ENCODE peak calls at places on chromosomes 3 and 15, in four cellular contexts. One of them, this sample, is unnamed.

GRCh38 chr15:72379856-72380255 is 4.0 kb upstream of the HEXA start:
- DNase-seq in CD8-positive, alpha-beta T cell: no peak
- DNase-seq in tibial nerve: no peak
- DNase-seq in gastrocnemius medialis: no peak
- DNase-seq in this sample: no peak

GRCh38 chr3:150775001-150775599 is 12.1 kb upstream of the SIAH2 start:
- DNase-seq in CD8-positive, alpha-beta T cell: no peak
- DNase-seq in tibial nerve: no peak
- DNase-seq in gastrocnemius medialis: no peak
- DNase-seq in this sample: no peak

GRCh38 chr3:3685721-3686120 is 113.5 kb upstream of the LRRN1 start:
- DNase-seq in tibial nerve: no peak
- DNase-seq in gastrocnemius medialis: no peak
- DNase-seq in CD8-positive, alpha-beta T cell: no peak
- DNase-seq in this sample: no peak

GRCh38 chr3:81749285-81749684 is 12.2 kb downstream of the GBE1 start:
- DNase-seq in CD8-positive, alpha-beta T cell: no peak
- DNase-seq in tibial nerve: no peak
- DNase-seq in gastrocnemius medialis: no peak
- DNase-seq in this sample: no peak

GRCh38 chr3:62011667-62012066 is 361.7 kb downstream of the FEZF2 start:
- DNase-seq in tibial nerve: no peak
- DNase-seq in CD8-positive, alpha-beta T cell: no peak
- DNase-seq in gastrocnemius medialis: no peak
- DNase-seq in this sample: no peak

GRCh38 chr3:186417791-186418190 is 55.8 kb upstream of the DGKG start:
- DNase-seq in CD8-positive, alpha-beta T cell: no peak
- DNase-seq in tibial nerve: no peak
- DNase-seq in gastrocnemius medialis: no peak
- DNase-seq in this sample: no peak

GRCh38 chr3:52054689-52055511 is 1.5 kb downstream of the DUSP7 start:
- DNase-seq in gastrocnemius medialis: no peak
- DNase-seq in CD8-positive, alpha-beta T cell: no peak
- DNase-seq in tibial nerve: no peak
- DNase-seq in this sample: no peak

GRCh38 chr15:37764733-37765191 is 169.7 kb upstream of the TMCO5A start:
- DNase-seq in CD8-positive, alpha-beta T cell: no peak
- DNase-seq in gastrocnemius medialis: no peak
- DNase-seq in tibial nerve: peak; percentile 14
- DNase-seq in this sample: no peak

GRCh38 chr15:26632500-26632899 is 140.4 kb downstream of the GABRB3 start:
- DNase-seq in tibial nerve: no peak
- DNase-seq in CD8-positive, alpha-beta T cell: no peak
- DNase-seq in gastrocnemius medialis: no peak
- DNase-seq in this sample: no peak

GRCh38 chr3:42658091-42658770 is 4.7 kb downstream of the ZBTB47 start:
- DNase-seq in gastrocnemius medialis: no peak
- DNase-seq in tibial nerve: no peak
- DNase-seq in CD8-positive, alpha-beta T cell: no peak
- DNase-seq in this sample: no peak

GRCh38 chr3:133574260-133574881 is 885 bp downstream of the CDV3 start:
- DNase-seq in tibial nerve: peak; percentile 39
- DNase-seq in gastrocnemius medialis: peak; percentile 54
- DNase-seq in CD8-positive, alpha-beta T cell: peak; percentile 46
- DNase-seq in this sample: no peak

GRCh38 chr3:94234177-94234788 is 171.4 kb downstream of the NSUN3 start:
- DNase-seq in tibial nerve: peak; percentile 16
- DNase-seq in gastrocnemius medialis: no peak
- DNase-seq in CD8-positive, alpha-beta T cell: no peak
- DNase-seq in this sample: no peak
- TF ChIP-seq CTCF in tibial nerve: peak; percentile 22
- TF ChIP-seq CTCF in gastrocnemius medialis: no peak
- TF ChIP-seq CTCF in CD8-positive, alpha-beta T cell: no peak
- TF ChIP-seq CTCF in this sample: no peak

DNA sequence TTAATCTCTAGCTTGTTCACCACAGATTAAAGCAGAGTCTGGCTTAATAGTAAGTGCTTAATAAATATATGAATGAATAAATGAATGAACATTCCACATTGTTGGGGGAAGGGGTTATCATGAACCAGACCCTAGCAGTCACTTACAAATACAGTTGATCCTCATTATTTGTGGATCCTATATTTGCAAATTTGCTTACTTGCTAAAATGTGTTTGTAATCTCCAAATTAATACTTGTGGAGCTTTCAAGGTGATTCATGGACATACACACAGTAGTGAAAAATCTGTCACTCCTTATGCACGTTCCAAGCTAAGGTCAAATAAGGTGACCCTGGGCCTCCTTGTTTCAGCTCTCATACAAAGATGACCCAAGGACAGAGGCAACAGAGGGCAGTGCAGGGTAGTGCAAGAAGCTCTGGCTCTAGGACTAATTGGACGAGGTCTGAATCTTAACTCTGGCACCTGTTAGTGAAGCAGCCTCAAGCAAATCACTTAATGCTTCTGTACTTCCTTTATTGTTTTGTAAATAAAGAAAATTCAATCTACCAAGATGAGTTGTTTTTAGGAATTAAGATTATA is 112.8 kb upstream of the C2CD4B start:
- DNase-seq in tibial nerve: no peak
- DNase-seq in gastrocnemius medialis: no peak
- DNase-seq in CD8-positive, alpha-beta T cell: no peak
- DNase-seq in this sample: no peak
- TF ChIP-seq CTCF in tibial nerve: no peak
- TF ChIP-seq CTCF in gastrocnemius medialis: no peak
- TF ChIP-seq CTCF in CD8-positive, alpha-beta T cell: no peak
- TF ChIP-seq CTCF in this sample: no peak

GRCh38 chr15:63749330-63749942 is 84.3 kb downstream of the HERC1 start:
- DNase-seq in gastrocnemius medialis: no peak
- DNase-seq in tibial nerve: no peak
- DNase-seq in CD8-positive, alpha-beta T cell: no peak
- DNase-seq in this sample: no peak
- TF ChIP-seq CTCF in gastrocnemius medialis: no peak
- TF ChIP-seq CTCF in tibial nerve: no peak
- TF ChIP-seq CTCF in CD8-positive, alpha-beta T cell: no peak
- TF ChIP-seq CTCF in this sample: no peak

GRCh38 chr15:39976291-39977274 is 42.7 kb downstream of the EIF2AK4 start:
- DNase-seq in gastrocnemius medialis: peak; percentile 51
- DNase-seq in CD8-positive, alpha-beta T cell: no peak
- DNase-seq in tibial nerve: peak; percentile 40
- DNase-seq in this sample: peak; percentile 34
- TF ChIP-seq CTCF in gastrocnemius medialis: no peak
- TF ChIP-seq CTCF in CD8-positive, alpha-beta T cell: no peak
- TF ChIP-seq CTCF in tibial nerve: peak; percentile 70
- TF ChIP-seq CTCF in this sample: no peak

GRCh38 chr3:108093021-108093420 is 2.2 kb upstream of the CD47 start:
- DNase-seq in tibial nerve: no peak
- DNase-seq in CD8-positive, alpha-beta T cell: no peak
- DNase-seq in gastrocnemius medialis: no peak
- DNase-seq in this sample: no peak
- TF ChIP-seq CTCF in tibial nerve: no peak
- TF ChIP-seq CTCF in CD8-positive, alpha-beta T cell: no peak
- TF ChIP-seq CTCF in gastrocnemius medialis: no peak
- TF ChIP-seq CTCF in this sample: no peak